ENCODE peak calls at places on chromosomes 1 and 21, in four cellular contexts. Q is fibroblast of pulmonary artery, L is T-helper 9 cell, G is NCI-H2171. F is an unnamed sample.
A peak's percentile ranks its signal among the peaks of the same experiment; 100 is the strongest.

GRCh38 chr1:209367031-209367813 is 216.3 kb upstream of the CAMK1G start:
- DNase-seq in Q (peak; percentile 55), L (no peak), G (no peak), F (no peak)

GRCh38 chr1:223886516-223886921 is 40.8 kb upstream of the TP53BP2 start:
- DNase-seq in Q (no peak), L (no peak), G (no peak), F (no peak)

GRCh38 chr1:184329962-184330868 is 56.6 kb upstream of the C1orf21 start:
- DNase-seq in G (no peak), L (no peak), Q (peak; percentile 7), F (no peak)

GRCh38 chr1:228875741-228876140 is 140.5 kb downstream of the RHOU start:
- DNase-seq in L (no peak), G (no peak), Q (peak; percentile 36), F (no peak)

GRCh38 chr1:218785928-218786327 is 387.8 kb upstream of the LYPLAL1 start:
- DNase-seq in G (no peak), L (no peak), Q (peak; percentile 29), F (no peak)

GRCh38 chr1:869499-870244 is 54.1 kb upstream of the SAMD11 start:
- DNase-seq in Q (peak; percentile 39), L (peak; percentile 80), G (peak; percentile 14), F (peak; percentile 81)

GRCh38 chr1:241323510-241323909 is 33.5 kb downstream of the RGS7 start:
- DNase-seq in Q (peak; percentile 46), L (no peak), G (no peak), F (no peak)

GRCh38 chr1:145877923-145878486 is 7.7 kb downstream of the ANKRD35 start:
- DNase-seq in G (no peak), Q (no peak), L (no peak), F (no peak)

GRCh38 chr1:21278208-21278861 is 11.9 kb downstream of the ECE1 start:
- DNase-seq in Q (peak; percentile 74), L (no peak), G (no peak), F (no peak)

GRCh38 chr1:34057751-34058150 is 107.3 kb downstream of the CSMD2 start:
- DNase-seq in Q (no peak), L (no peak), G (no peak), F (no peak)

GRCh38 chr1:85047472-85048295 is 616 bp downstream of the MCOLN3 start:
- DNase-seq in Q (peak; percentile 3), L (no peak), G (no peak), F (no peak)

GRCh38 chr1:208089971-208090755 is 154.0 kb downstream of the PLXNA2 start:
- DNase-seq in Q (no peak), L (no peak), G (no peak), F (no peak)

GRCh38 chr21:28391938-28392337 is 600.7 kb downstream of the LTN1 start:
- DNase-seq in Q (no peak), G (no peak), L (no peak), F (no peak)

GRCh38 chr1:155974208-155975165 is 3.9 kb downstream of the ARHGEF2 start:
- DNase-seq in L (no peak), G (peak; percentile 13), Q (no peak), F (no peak)

GRCh38 chr1:243596441-243597183 is 253.4 kb downstream of the AKT3 start:
- DNase-seq in G (no peak), Q (peak; percentile 94), L (no peak), F (no peak)

GRCh38 chr1:230333590-230334446 is 92.3 kb downstream of the PGBD5 start:
- DNase-seq in Q (no peak), L (no peak), G (no peak), F (no peak)

GRCh38 chr1:59150537-59151386 is 146.1 kb upstream of the FGGY start:
- DNase-seq in L (no peak), Q (peak; percentile 98), G (peak; percentile 79), F (no peak)

GRCh38 chr1:23524716-23525401 is 6.2 kb downstream of the E2F2 start:
- DNase-seq in G (peak; percentile 94), Q (no peak), L (peak; percentile 21), F (peak; percentile 32)

GRCh38 chr1:51960262-51960661 is 30.2 kb downstream of the RAB3B start:
- DNase-seq in Q (no peak), G (peak; percentile 49), L (no peak), F (no peak)

GRCh38 chr1:169019419-169020058 is 87.0 kb upstream of the ATP1B1 start:
- DNase-seq in Q (no peak), G (no peak), L (no peak), F (no peak)

GRCh38 chr1:20587639-20588017 is 1.3 kb upstream of the CDA start:
- DNase-seq in Q (peak; percentile 23), L (no peak), G (no peak), F (no peak)

GRCh38 chr1:45522324-45523104 is 830 bp upstream of the PRDX1 start:
- DNase-seq in Q (no peak), L (no peak), G (no peak), F (no peak)

GRCh38 chr1:176811896-176812295 is 348.9 kb downstream of the PAPPA2 start:
- DNase-seq in Q (no peak), G (no peak), L (no peak), F (no peak)

GRCh38 chr1:1425753-1426495 is 4.8 kb upstream of the ANKRD65 start:
- DNase-seq in G (peak; percentile 31), L (no peak), Q (no peak), F (no peak)